ENCODE peak calls at places on chromosomes 2 and 18, in six cellular contexts. O, H, Z, B, D and J are unnamed samples.

GRCh38 chr18:13623871-13624270 is 102.5 kb downstream of the FAM210A start:
- DNase-seq in O (no peak), H (no peak), Z (no peak), B (no peak), D (no peak), J (no peak)

GRCh38 chr2:227406177-227407031 is 18.7 kb upstream of the SCYGR1 start:
- DNase-seq in O (peak; percentile 99), H (peak; percentile 98), Z (peak; percentile 99), B (peak; percentile 91), D (peak; percentile 85), J (peak; percentile 73)

GRCh38 chr2:23658466-23658942 is 268.4 kb downstream of the ATAD2B start:
- DNase-seq in O (peak; percentile 91), H (no peak), Z (peak; percentile 17), B (no peak), D (no peak), J (no peak)

GRCh38 chr2:46267616-46268015 is 29.6 kb upstream of the EPAS1 start:
- DNase-seq in O (no peak), H (no peak), Z (peak; percentile 45), B (no peak), D (no peak), J (no peak)

GRCh38 chr18:74505776-74506175 is 9.6 kb downstream of the CNDP2 start:
- DNase-seq in O (no peak), H (no peak), Z (no peak), B (peak; percentile 39), D (no peak), J (no peak)

GRCh38 chr18:57839942-57840381 is 36.8 kb upstream of the ATP8B1 start:
- DNase-seq in O (no peak), H (peak; percentile 69), Z (peak; percentile 92), B (no peak), D (no peak), J (no peak)

GRCh38 chr2:100831831-100832230 is 11.9 kb downstream of the NPAS2 start:
- DNase-seq in O (no peak), H (peak; percentile 19), Z (no peak), B (peak; percentile 24), D (no peak), J (no peak)

GRCh38 chr2:36455788-36456187 is 100.2 kb downstream of the CRIM1 start:
- DNase-seq in O (no peak), H (peak; percentile 46), Z (peak; percentile 70), B (no peak), D (peak; percentile 58), J (no peak)

GRCh38 chr18:75350440-75350839 is 77.1 kb downstream of the SMIM21 start:
- DNase-seq in O (no peak), H (no peak), Z (no peak), B (peak; percentile 71), D (peak; percentile 65), J (peak; percentile 44)

GRCh38 chr2:21981127-21981526 is 857.4 kb downstream of the TDRD15 start:
- DNase-seq in O (no peak), H (no peak), Z (peak; percentile 26), B (no peak), D (no peak), J (no peak)

GRCh38 chr2:133459590-133459989 is 108.7 kb downstream of the NCKAP5 start:
- DNase-seq in O (no peak), H (peak; percentile 38), Z (no peak), B (no peak), D (no peak), J (no peak)

GRCh38 chr2:185689906-185690539 is 48.6 kb upstream of the FSIP2 start:
- DNase-seq in O (no peak), H (no peak), Z (no peak), B (no peak), D (no peak), J (no peak)

GRCh38 chr2:239106314-239106908 is 258.5 kb downstream of the TWIST2 start:
- DNase-seq in O (peak; percentile 43), H (peak; percentile 88), Z (peak; percentile 63), B (peak; percentile 83), D (peak; percentile 73), J (peak; percentile 47)

GRCh38 chr2:217890445-217890844 is 112.3 kb downstream of the TNS1 start:
- DNase-seq in O (peak; percentile 42), H (peak; percentile 93), Z (peak; percentile 93), B (no peak), D (peak; percentile 22), J (no peak)

GRCh38 chr2:96175951-96176350 is 30.7 kb upstream of the DUSP2 start:
- DNase-seq in O (no peak), H (peak; percentile 74), Z (peak; percentile 89), B (no peak), D (no peak), J (no peak)

GRCh38 chr2:20674974-20675679 is 8.2 kb downstream of the GDF7 start:
- DNase-seq in O (peak; percentile 44), H (peak; percentile 90), Z (peak; percentile 87), B (peak; percentile 51), D (no peak), J (no peak)

GRCh38 chr18:29838556-29838955 is 1204.0 kb downstream of the DSC3 start:
- DNase-seq in O (no peak), H (no peak), Z (no peak), B (no peak), D (no peak), J (no peak)

GRCh38 chr18:63844254-63844653 is 43.3 kb upstream of the SERPINB2 start:
- DNase-seq in O (no peak), H (peak; percentile 66), Z (peak; percentile 67), B (no peak), D (peak; percentile 44), J (no peak)

GRCh38 chr2:55043841-55044240 is 6.4 kb downstream of the RTN4 start:
- DNase-seq in O (no peak), H (no peak), Z (no peak), B (no peak), D (no peak), J (no peak)

DNA sequence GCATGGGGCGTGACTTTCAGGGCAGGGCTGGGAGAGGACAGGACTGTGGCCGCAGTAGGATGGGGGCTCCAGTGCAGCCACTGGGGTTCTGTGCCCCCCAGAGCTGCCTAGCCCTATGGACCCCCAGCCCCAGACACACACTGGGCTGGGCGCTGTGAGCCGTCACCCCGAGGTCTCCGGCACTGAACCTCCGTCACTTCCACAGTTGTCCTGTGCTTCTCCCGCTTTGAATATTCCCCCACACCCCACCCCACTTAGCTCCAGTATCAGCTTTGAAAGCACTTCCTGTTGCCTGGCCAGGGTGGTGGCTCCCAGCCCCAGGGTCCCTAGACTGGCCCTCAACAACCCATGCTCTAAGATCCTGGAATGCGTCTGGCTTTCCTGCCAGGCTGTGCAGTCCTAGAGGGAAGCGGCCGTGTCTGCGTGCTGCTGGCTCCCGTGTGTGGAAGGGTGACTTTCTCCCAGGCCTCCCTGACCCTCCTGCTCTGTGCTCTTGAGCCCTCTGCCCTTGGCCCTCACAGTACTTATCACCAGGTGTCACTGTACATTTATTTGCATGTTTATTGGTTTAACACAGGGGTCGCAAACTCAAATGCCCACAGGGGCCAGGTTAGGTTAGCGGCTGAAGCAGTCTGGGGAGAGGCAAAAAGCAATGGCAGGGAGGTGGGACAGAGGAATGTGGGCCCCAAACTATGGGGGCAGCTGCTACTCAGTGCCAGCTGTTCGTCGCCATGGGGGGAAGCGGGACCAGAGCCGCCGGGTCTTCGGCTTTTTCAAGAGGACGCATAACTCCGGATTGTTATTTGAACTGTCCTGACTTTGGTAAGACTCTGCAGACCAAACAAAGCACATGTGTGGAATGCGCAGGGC is 9.9 kb downstream of the OBSL1 start:
- DNase-seq in O (peak; percentile 60), H (no peak), Z (no peak), B (peak; percentile 76), D (no peak), J (no peak)
- H3K9ac ChIP-seq in O (no peak overlapping the region), H (no peak overlapping the region), Z (no peak overlapping the region), B (no peak overlapping the region), D (no peak overlapping the region), J (no peak overlapping the region)

DNA sequence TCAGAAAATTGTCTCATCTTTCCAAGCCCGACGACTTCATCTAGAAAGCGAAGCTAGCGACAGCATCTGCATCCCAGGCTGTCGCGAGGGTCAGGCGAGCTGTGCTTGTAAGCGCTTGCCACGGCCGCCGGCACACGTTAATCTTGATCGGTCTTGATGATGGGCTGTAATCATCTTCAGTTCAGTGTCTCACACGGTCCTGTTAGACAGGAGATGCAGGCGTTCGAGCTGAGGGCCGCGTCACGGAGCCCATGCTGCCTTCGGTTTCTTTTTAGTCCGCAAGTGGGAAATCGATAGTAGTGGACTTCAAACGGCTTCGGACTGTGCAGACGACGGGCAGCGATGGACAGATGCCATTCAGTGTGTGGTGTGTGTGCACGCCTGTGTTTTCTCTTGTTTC is 43.6 kb downstream of the ADI1 start:
- DNase-seq in O (no peak), H (no peak), Z (no peak), B (no peak), D (no peak), J (no peak)
- H3K9ac ChIP-seq in O (peak overlapping the region; percentile 7), H (no peak overlapping the region), Z (no peak overlapping the region), B (no peak overlapping the region), D (no peak overlapping the region), J (no peak overlapping the region)

GRCh38 chr2:197158591-197159550 is 151.7 kb downstream of the ANKRD44 start:
- DNase-seq in O (peak; percentile 64), H (peak; percentile 30), Z (peak; percentile 31), B (no peak), D (no peak), J (no peak)
- H3K9ac ChIP-seq in O (no peak overlapping the region), H (no peak overlapping the region), Z (no peak overlapping the region), B (no peak overlapping the region), D (no peak overlapping the region), J (no peak overlapping the region)

GRCh38 chr2:5691659-5692529 is at the start of gene SOX11:
- DNase-seq in O (no peak), H (peak; percentile 72), Z (peak; percentile 95), B (peak; percentile 97), D (peak; percentile 97), J (peak; percentile 90)

GRCh38 chr2:5692561-5693287 is 540 bp downstream of the SOX11 start:
- DNase-seq in O (no peak), H (peak; percentile 17), Z (peak; percentile 44), B (peak; percentile 86), D (no peak), J (peak; percentile 25)

GRCh38 chr2:5695641-5696350 is 3.6 kb downstream of the SOX11 start:
- DNase-seq in O (no peak), H (peak; percentile 30), Z (peak; percentile 55), B (peak; percentile 89), D (peak; percentile 65), J (peak; percentile 33)

GRCh38 chr2:5694016-5694690 is 2.0 kb downstream of the SOX11 start:
- DNase-seq in O (no peak), H (no peak), Z (peak; percentile 25), B (peak; percentile 70), D (peak; percentile 83), J (no peak)

GRCh38 chr2:5693288-5694015 is 1.3 kb downstream of the SOX11 start:
- DNase-seq in O (no peak), H (peak; percentile 16), Z (peak; percentile 22), B (peak; percentile 81), D (peak; percentile 61), J (no peak)
- H3K9ac ChIP-seq in O (no peak overlapping the region), H (no peak overlapping the region), Z (peak overlapping the region; percentile 59), B (peak overlapping the region; percentile 72), D (peak overlapping the region; percentile 78), J (peak overlapping the region; percentile 92)